ENCODE peak calls at places on chromosome 9, in six cellular contexts. Z is tibial artery; D is CD8-positive, alpha-beta memory T cell; W is kidney tubule cell; V is endothelial cell; U is colonic mucosa. R is an unnamed sample.

GRCh38 chr9:133184971-133185370 is 21.3 kb upstream of the GBGT1 start:
- DNase-seq in Z (no peak), D (peak; percentile 55), W (peak; percentile 79), V (peak; percentile 33), U (peak; percentile 55), R (no peak)

GRCh38 chr9:35603506-35603985 is 1.5 kb upstream of the TESK1 start:
- DNase-seq in Z (peak; percentile 94), D (no peak), W (no peak), V (no peak), U (peak; percentile 65), R (peak; percentile 97)

GRCh38 chr9:115373000-115373709 is 255.2 kb upstream of the TNC start:
- DNase-seq in Z (no peak), D (no peak), W (peak; percentile 98), V (no peak), U (no peak), R (no peak)

GRCh38 chr9:134492281-134492691 is 149.3 kb upstream of the COL5A1 start:
- DNase-seq in Z (peak; percentile 68), D (no peak), W (no peak), V (no peak), U (peak; percentile 38), R (peak; percentile 56)

GRCh38 chr9:76717611-76718010 is 46.6 kb upstream of the PCA3 start:
- DNase-seq in Z (no peak), D (no peak), W (peak; percentile 67), V (no peak), U (no peak), R (no peak)

GRCh38 chr9:11457809-11458785 is 845.3 kb upstream of the PTPRD start:
- DNase-seq in Z (no peak), D (no peak), W (no peak), V (no peak), U (no peak), R (no peak)

GRCh38 chr9:133892193-133892920 is 99.8 kb downstream of the VAV2 start:
- DNase-seq in Z (no peak), D (no peak), W (no peak), V (no peak), U (peak; percentile 52), R (no peak)

GRCh38 chr9:2411459-2412215 is 209.9 kb upstream of the VLDLR start:
- DNase-seq in Z (no peak), D (no peak), W (peak; percentile 59), V (no peak), U (no peak), R (no peak)

GRCh38 chr9:93667006-93667405 is 90.6 kb downstream of the PHF2 start:
- DNase-seq in Z (peak; percentile 64), D (peak; percentile 45), W (no peak), V (no peak), U (no peak), R (no peak)

GRCh38 chr9:2132484-2133082 is 117.4 kb downstream of the SMARCA2 start:
- DNase-seq in Z (no peak), D (no peak), W (peak; percentile 31), V (no peak), U (no peak), R (no peak)

GRCh38 chr9:137085918-137086530 is 761 bp upstream of the MAN1B1 start:
- DNase-seq in Z (peak; percentile 81), D (no peak), W (peak; percentile 54), V (no peak), U (peak; percentile 57), R (no peak)

GRCh38 chr9:5688109-5688508 is 59.2 kb downstream of the RIC1 start:
- DNase-seq in Z (no peak), D (no peak), W (peak; percentile 36), V (no peak), U (no peak), R (no peak)

GRCh38 chr9:4197548-4197947 is 102.3 kb downstream of the GLIS3 start:
- DNase-seq in Z (no peak), D (no peak), W (peak; percentile 29), V (no peak), U (no peak), R (no peak)